ENCODE peak calls at places on chromosomes 1 and 21, in eight cellular contexts. Y is hepatocyte, J is stomach, Q is left lung, A is ovary, M is uterus, X is aorta, C is GM23248. B is an unnamed sample.
A peak's percentile ranks its signal among the peaks of the same experiment; 100 is the strongest.

GRCh38 chr21:31888936-31889371 is 16.1 kb downstream of the HUNK start:
- DNase-seq in Y (peak; percentile 58), J (no peak), Q (no peak), A (no peak), M (no peak), X (no peak), C (peak; percentile 37), B (no peak)

GRCh38 chr21:35102488-35103407 is 53.6 kb upstream of the RUNX1 start:
- DNase-seq in Y (no peak), J (peak; percentile 27), Q (peak; percentile 79), A (no peak), M (no peak), X (no peak), C (no peak), B (peak; percentile 73)

GRCh38 chr1:232011961-232012360 is 385.4 kb downstream of the DISC1 start:
- DNase-seq in Y (no peak), J (no peak), Q (no peak), A (no peak), M (no peak), X (no peak), C (peak; percentile 51), B (no peak)

GRCh38 chr1:56028244-56028643 is 551.1 kb downstream of the PLPP3 start:
- DNase-seq in Y (no peak), J (no peak), Q (no peak), A (no peak), M (no peak), X (no peak), C (no peak), B (no peak)

GRCh38 chr1:169427081-169427611 is at the start of gene CCDC181:
- DNase-seq in Y (peak; percentile 78), J (peak; percentile 54), Q (peak; percentile 74), A (peak; percentile 86), M (peak; percentile 34), X (peak; percentile 82), C (peak; percentile 41), B (peak; percentile 52)

GRCh38 chr1:48196168-48196716 is 26.3 kb upstream of the SLC5A9 start:
- DNase-seq in Y (no peak), J (no peak), Q (no peak), A (no peak), M (no peak), X (no peak), C (no peak), B (no peak)

GRCh38 chr1:91526496-91526895 is 25.8 kb downstream of the CDC7 start:
- DNase-seq in Y (no peak), J (no peak), Q (no peak), A (no peak), M (no peak), X (no peak), C (peak; percentile 73), B (no peak)

GRCh38 chr1:3501856-3502665 is 47.6 kb downstream of the ARHGEF16 start:
- DNase-seq in Y (peak; percentile 80), J (peak; percentile 34), Q (peak; percentile 95), A (peak; percentile 72), M (peak; percentile 47), X (peak; percentile 87), C (peak; percentile 56), B (no peak)

GRCh38 chr1:115062542-115063004 is 26.7 kb downstream of the TSPAN2 start:
- DNase-seq in Y (peak; percentile 23), J (peak; percentile 64), Q (peak; percentile 80), A (no peak), M (peak; percentile 43), X (peak; percentile 80), C (peak; percentile 22), B (peak; percentile 97)

GRCh38 chr1:21946836-21947587 is 9.9 kb upstream of the HSPG2 start:
- DNase-seq in Y (no peak), J (no peak), Q (no peak), A (no peak), M (no peak), X (no peak), C (no peak), B (no peak)

GRCh38 chr1:215344534-215344933 is 222.6 kb upstream of the KCTD3 start:
- DNase-seq in Y (no peak), J (no peak), Q (no peak), A (no peak), M (no peak), X (no peak), C (no peak), B (no peak)

GRCh38 chr1:2311184-2312032 is 79.9 kb downstream of the MORN1 start:
- DNase-seq in Y (peak; percentile 88), J (peak; percentile 70), Q (no peak), A (peak; percentile 80), M (peak; percentile 70), X (peak; percentile 92), C (peak; percentile 79), B (peak; percentile 37)

GRCh38 chr1:23505851-23506250 is 21.9 kb upstream of the ASAP3 start:
- DNase-seq in Y (no peak), J (no peak), Q (peak; percentile 28), A (no peak), M (no peak), X (no peak), C (no peak), B (no peak)

GRCh38 chr1:212098340-212098739 is 62.8 kb downstream of the DTL start:
- DNase-seq in Y (no peak), J (no peak), Q (no peak), A (no peak), M (no peak), X (no peak), C (no peak), B (no peak)

GRCh38 chr1:104018922-104019674 is 269.4 kb downstream of the AMY1C start:
- DNase-seq in Y (no peak), J (no peak), Q (peak; percentile 10), A (no peak), M (no peak), X (no peak), C (no peak), B (no peak)

GRCh38 chr1:195026792-195027191 is 1581.4 kb downstream of the KCNT2 start:
- DNase-seq in Y (no peak), J (no peak), Q (no peak), A (no peak), M (no peak), X (no peak), C (no peak), B (no peak)

GRCh38 chr1:51863384-51863783 is 15.1 kb downstream of the NRDC start:
- DNase-seq in Y (no peak), J (no peak), Q (no peak), A (no peak), M (no peak), X (no peak), C (no peak), B (peak; percentile 9)
- H3K36me3 ChIP-seq in Y (no peaks in the 10 kb centered on the region), J (peaks cover 3% of the 10 kb centered on the region), Q (no peaks in the 10 kb centered on the region), A (no peaks in the 10 kb centered on the region), M (no peaks in the 10 kb centered on the region), X (no peaks in the 10 kb centered on the region), C (no peaks in the 10 kb centered on the region), B (no peaks in the 10 kb centered on the region)

GRCh38 chr1:234975941-234976871 is 152.4 kb downstream of the TOMM20 start:
- DNase-seq in Y (no peak), J (no peak), Q (peak; percentile 45), A (no peak), M (no peak), X (peak; percentile 58), C (no peak), B (no peak)

GRCh38 chr1:234978397-234979291 is 150.0 kb downstream of the TOMM20 start:
- DNase-seq in Y (peak; percentile 78), J (peak; percentile 45), Q (peak; percentile 84), A (peak; percentile 56), M (peak; percentile 61), X (peak; percentile 75), C (peak; percentile 72), B (no peak)

GRCh38 chr1:234975122-234975940 is 153.3 kb downstream of the TOMM20 start:
- DNase-seq in Y (peak; percentile 85), J (no peak), Q (no peak), A (no peak), M (peak; percentile 31), X (no peak), C (peak; percentile 91), B (no peak)

GRCh38 chr1:234977891-234978396 is 150.7 kb downstream of the TOMM20 start:
- DNase-seq in Y (no peak), J (peak; percentile 53), Q (peak; percentile 9), A (no peak), M (no peak), X (peak; percentile 68), C (no peak), B (no peak)

DNA sequence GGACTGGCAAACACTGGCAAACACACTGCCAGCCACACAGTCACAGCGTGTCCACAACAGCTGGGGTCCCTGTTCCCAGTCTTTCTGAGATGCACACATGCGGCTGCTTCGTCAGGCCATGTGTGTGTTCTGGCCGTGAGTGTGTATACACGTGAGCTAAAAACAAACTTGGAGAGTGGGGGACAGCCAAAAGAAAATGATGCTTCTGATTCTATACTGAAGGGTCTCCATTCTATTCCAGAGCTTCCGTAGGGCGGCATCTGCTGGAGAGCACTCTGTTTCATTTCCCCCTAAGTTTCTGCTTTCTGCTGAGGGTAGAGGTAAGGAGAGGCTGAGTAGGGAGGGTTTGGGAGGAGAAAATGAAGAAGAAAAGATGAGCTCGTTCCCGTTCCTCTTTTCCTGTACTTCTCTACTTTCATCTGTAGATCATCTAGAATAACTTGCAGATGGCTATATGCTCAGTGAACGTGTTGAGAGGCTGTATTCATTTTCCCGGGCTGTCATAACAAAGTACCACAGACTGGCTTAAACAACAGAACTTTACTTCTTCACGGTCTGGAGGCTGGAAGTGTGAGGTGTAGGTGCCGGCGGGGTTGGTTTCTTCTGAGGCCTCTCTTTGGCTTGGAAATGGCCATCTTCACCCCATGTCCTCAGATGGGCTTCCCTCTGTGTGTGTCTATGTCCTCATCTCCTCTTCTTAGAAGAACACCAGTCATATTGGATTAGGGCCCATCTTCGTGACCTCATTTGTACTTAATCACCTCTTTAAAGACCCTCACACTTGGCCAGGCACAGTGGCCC is 151.6 kb downstream of the TOMM20 start:
- DNase-seq in Y (no peak), J (no peak), Q (peak; percentile 27), A (no peak), M (no peak), X (no peak), C (no peak), B (no peak)
- H3K27ac ChIP-seq in Y (peak overlapping the region; percentile 95), J (peak overlapping the region; percentile 94), Q (peak overlapping the region; percentile 87), A (no peak overlapping the region), M (peak overlapping the region; percentile 93), X (no peak overlapping the region), C (no peak overlapping the region), B (peak overlapping the region; percentile 28)

DNA sequence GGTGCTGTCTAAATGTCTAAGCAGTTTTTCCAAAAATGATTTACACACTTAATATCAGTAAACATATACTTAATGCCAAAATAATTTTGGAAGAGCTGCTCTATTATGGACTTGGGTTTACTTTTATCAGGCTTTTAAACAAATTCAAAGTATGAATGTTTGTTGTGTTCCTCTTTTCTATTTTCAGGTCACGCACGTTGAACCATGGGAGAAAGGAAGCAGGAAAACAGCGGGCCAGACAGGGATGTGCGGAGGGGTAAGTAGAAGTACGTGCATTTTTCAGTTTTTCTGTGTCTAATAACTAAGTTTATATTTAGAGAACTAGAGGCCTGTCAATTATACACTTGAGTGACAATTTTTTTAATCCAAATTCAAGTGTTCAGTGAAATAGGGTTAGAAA is 3.4 kb downstream of the PRPF38B start:
- DNase-seq in Y (no peak), J (no peak), Q (no peak), A (no peak), M (no peak), X (no peak), C (no peak), B (no peak)
- H3K36me3 ChIP-seq in Y (peaks cover 4% of the 10 kb centered on the region), J (peaks cover 52% of the 10 kb centered on the region), Q (no peaks in the 10 kb centered on the region), A (no peaks in the 10 kb centered on the region), M (no peaks in the 10 kb centered on the region), X (peaks cover 2% of the 10 kb centered on the region), C (peaks cover 51% of the 10 kb centered on the region), B (peaks cover 50% of the 10 kb centered on the region)

DNA sequence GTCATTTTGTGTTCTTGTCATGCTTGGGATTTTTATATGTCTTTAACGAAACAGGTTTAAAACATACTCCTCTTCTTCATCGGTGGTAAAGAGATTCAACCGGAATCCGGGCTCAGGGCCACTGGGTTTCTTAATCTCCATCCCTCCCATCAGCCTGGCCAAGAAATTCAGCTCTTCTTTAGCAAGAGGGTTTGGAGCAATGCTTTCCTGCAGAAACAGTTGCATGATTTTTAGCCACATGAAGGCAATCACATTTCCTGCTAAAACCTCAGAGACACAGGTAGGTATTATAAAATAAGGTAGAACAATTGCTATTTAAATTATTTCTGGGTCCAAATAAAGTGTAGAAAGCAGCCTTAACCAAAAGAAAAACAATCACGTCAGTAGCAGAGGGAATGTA is 22.7 kb upstream of the LSM10 start:
- DNase-seq in Y (no peak), J (no peak), Q (no peak), A (peak; percentile 48), M (no peak), X (no peak), C (peak; percentile 58), B (no peak)
- H3K27ac ChIP-seq in Y (no peak overlapping the region), J (no peak overlapping the region), Q (no peak overlapping the region), A (no peak overlapping the region), M (no peak overlapping the region), X (no peak overlapping the region), C (no peak overlapping the region), B (no peak overlapping the region)